ENCODE peak calls at places on chromosome 12, in six cellular contexts. L, O, T, P, B and U are unnamed samples.

GRCh38 chr12:40819427-40820108 is 127.3 kb downstream of the CNTN1 start:
- DNase-seq in O (no peak), L (no peak), B (peak), T (no peak), P (no peak), U (no peak)

GRCh38 chr12:10940389-10940788 is 1.3 kb upstream of the TAS2R14 start:
- DNase-seq in B (no peak), T (no peak), L (no peak), P (peak), O (no peak), U (no peak)

GRCh38 chr12:94601972-94602517 is 48.3 kb downstream of the TMCC3 start:
- DNase-seq in O (no peak), L (no peak), P (no peak), B (no peak), T (no peak), U (no peak)

GRCh38 chr12:10151621-10152020 is 20.3 kb downstream of the OLR1 start:
- DNase-seq in B (no peak), O (no peak), L (no peak), P (no peak), T (no peak), U (no peak)

GRCh38 chr12:129550353-129550752 is 353.5 kb downstream of the TMEM132D start:
- DNase-seq in L (peak), B (no peak), P (no peak), T (no peak), O (peak), U (no peak)

GRCh38 chr12:121843236-121843982 is 15.2 kb downstream of the HPD start:
- DNase-seq in P (no peak), L (no peak), T (no peak), B (no peak), O (no peak), U (no peak)

GRCh38 chr12:111024205-111024794 is 103.9 kb upstream of the MYL2 start:
- DNase-seq in B (peak), O (peak), L (peak), P (peak), T (peak), U (no peak)

GRCh38 chr12:6337958-6338406 is 3.9 kb downstream of the TNFRSF1A start:
- DNase-seq in O (no peak), B (no peak), L (no peak), P (peak), T (no peak), U (no peak)

GRCh38 chr12:53736602-53737493 is 9.6 kb upstream of the CALCOCO1 start:
- DNase-seq in P (no peak), L (no peak), O (no peak), T (no peak), B (no peak), U (no peak)

GRCh38 chr12:52789637-52790426 is 6.1 kb downstream of the KRT3 start:
- DNase-seq in T (peak), B (no peak), L (no peak), O (no peak), P (no peak), U (no peak)

GRCh38 chr12:109721276-109721675 is 7.7 kb downstream of the FAM222A start:
- DNase-seq in L (no peak), P (no peak), B (no peak), O (no peak), T (no peak), U (no peak)

GRCh38 chr12:77648716-77649115 is 182.0 kb upstream of the NAV3 start:
- DNase-seq in P (peak), T (no peak), L (no peak), O (no peak), B (no peak), U (no peak)

GRCh38 chr12:54136844-54137580 is 51.8 kb downstream of the SMUG1 start:
- DNase-seq in T (no peak), P (peak), B (peak), O (no peak), L (no peak), U (no peak)

GRCh38 chr12:6613776-6614512 is 6.8 kb upstream of the CHD4 start:
- DNase-seq in O (peak), T (peak), L (peak), B (peak), P (peak), U (peak)

GRCh38 chr12:111686574-111687105 is 787 bp downstream of the ACAD10 start:
- DNase-seq in O (no peak), L (no peak), T (no peak), B (no peak), P (no peak), U (no peak)

GRCh38 chr12:6167327-6168280 is 32.6 kb upstream of the CD9 start:
- DNase-seq in O (no peak), P (peak), L (peak), T (no peak), B (no peak), U (no peak)

GRCh38 chr12:4270670-4271432 is 2.7 kb upstream of the CCND2 start:
- DNase-seq in L (peak), O (no peak), B (no peak), P (no peak), T (peak), U (no peak)

GRCh38 chr12:119603767-119604166 is 10.2 kb downstream of the TMEM233 start:
- DNase-seq in T (no peak), L (no peak), P (no peak), B (no peak), O (no peak), U (no peak)

GRCh38 chr12:117641885-117642284 is 280.5 kb upstream of the NOS1 start:
- DNase-seq in P (no peak), B (no peak), O (no peak), L (no peak), T (no peak), U (no peak)

GRCh38 chr12:121793836-121794531 is 496 bp upstream of the RHOF start:
- DNase-seq in T (peak), L (peak), B (peak), O (peak), P (peak), U (peak)

GRCh38 chr12:2346405-2346804 is 293.6 kb downstream of the CACNA1C start:
- DNase-seq in P (no peak), B (no peak), T (no peak), L (no peak), O (no peak), U (no peak)

GRCh38 chr12:29255061-29255460 is 106.0 kb downstream of the FAR2 start:
- DNase-seq in B (no peak), T (no peak), P (no peak), L (no peak), O (no peak), U (no peak)

GRCh38 chr12:130712346-130713065 is 3.6 kb downstream of the RIMBP2 start:
- DNase-seq in P (no peak), L (no peak), T (no peak), B (no peak), O (no peak), U (no peak)

GRCh38 chr12:84484796-84485195 is 427.8 kb downstream of the SLC6A15 start:
- DNase-seq in O (no peak), P (no peak), B (no peak), T (no peak), L (no peak), U (no peak)

GRCh38 chr12:1282670-1283361 is 291.8 kb downstream of the ERC1 start:
- DNase-seq in L (no peak), P (peak), T (no peak), O (no peak), B (no peak), U (no peak)